ENCODE peak calls at places on chromosomes 11 and 22, in nine cellular contexts. Y is SJSA1; K is GM23248; N is heart left ventricle; F is CD8-positive, alpha-beta memory T cell; T is substantia nigra; W is colonic mucosa; V is brain microvascular endothelial cell; X is A549. L is an unnamed sample.

GRCh38 chr11:90434858-90435257 is 212.0 kb upstream of the CHORDC1 start:
- DNase-seq in Y (no peak), K (no peak), N (no peak), F (no peak), T (no peak), W (no peak), V (peak), X (no peak), L (no peak)

GRCh38 chr22:27130949-27131745 is 473.8 kb downstream of the MIAT start:
- DNase-seq in Y (no peak), K (peak), N (no peak), F (no peak), T (no peak), W (no peak), V (no peak), X (no peak), L (no peak)

GRCh38 chr22:42202669-42203068 is 67.8 kb downstream of the TCF20 start:
- DNase-seq in Y (no peak), K (no peak), N (no peak), F (no peak), T (no peak), W (no peak), V (peak), X (no peak), L (no peak)

GRCh38 chr11:38791346-38791961 is 2193.4 kb upstream of the RAG2 start:
- DNase-seq in Y (peak), K (peak), N (no peak), F (no peak), T (no peak), W (peak), V (peak), X (peak), L (peak)

GRCh38 chr11:25423436-25424184 is 908.3 kb upstream of the ANO3 start:
- DNase-seq in Y (no peak), K (peak), N (no peak), F (no peak), T (no peak), W (no peak), V (peak), X (no peak), L (no peak)

GRCh38 chr11:17036666-17037658 is 22.7 kb upstream of the PLEKHA7 start:
- DNase-seq in Y (no peak), K (no peak), N (no peak), F (no peak), T (no peak), W (peak), V (no peak), X (no peak), L (no peak)

GRCh38 chr11:45043755-45044475 is 93.2 kb upstream of the TP53I11 start:
- DNase-seq in Y (no peak), K (no peak), N (no peak), F (no peak), T (no peak), W (no peak), V (no peak), X (no peak), L (no peak)

GRCh38 chr11:113189909-113190667 is 124.3 kb upstream of the TTC12 start:
- DNase-seq in Y (peak), K (peak), N (peak), F (no peak), T (no peak), W (no peak), V (peak), X (peak), L (no peak)

GRCh38 chr11:63520606-63521170 is 14.8 kb downstream of the LGALS12 start:
- DNase-seq in Y (no peak), K (peak), N (no peak), F (no peak), T (no peak), W (no peak), V (no peak), X (no peak), L (no peak)

GRCh38 chr11:122601131-122602125 is 54.1 kb upstream of the UBASH3B start:
- DNase-seq in Y (peak), K (peak), N (no peak), F (no peak), T (no peak), W (no peak), V (peak), X (peak), L (no peak)

GRCh38 chr22:20436309-20437252 is 1.0 kb downstream of the SCARF2 start:
- DNase-seq in Y (peak), K (peak), N (peak), F (no peak), T (no peak), W (no peak), V (no peak), X (no peak), L (no peak)

GRCh38 chr11:37770145-37770544 is 1172.1 kb upstream of the RAG2 start:
- DNase-seq in Y (no peak), K (no peak), N (no peak), F (no peak), T (no peak), W (no peak), V (no peak), X (no peak), L (no peak)

GRCh38 chr22:44574057-44574456 is 76.0 kb upstream of the RTL6 start:
- DNase-seq in Y (peak), K (peak), N (peak), F (no peak), T (no peak), W (no peak), V (no peak), X (peak), L (no peak)

GRCh38 chr22:45039206-45039605 is 29.4 kb upstream of the PHF21B start:
- DNase-seq in Y (no peak), K (no peak), N (no peak), F (no peak), T (no peak), W (no peak), V (no peak), X (no peak), L (no peak)

GRCh38 chr11:133966924-133967598 is 10.3 kb upstream of the IGSF9B start:
- DNase-seq in Y (no peak), K (peak), N (peak), F (peak), T (peak), W (peak), V (no peak), X (peak), L (peak)

GRCh38 chr11:19244084-19244483 is 3.3 kb upstream of the E2F8 start:
- DNase-seq in Y (no peak), K (peak), N (no peak), F (no peak), T (no peak), W (peak), V (no peak), X (no peak), L (no peak)

GRCh38 chr22:39209756-39210155 is 35.0 kb downstream of the PDGFB start:
- DNase-seq in Y (no peak), K (no peak), N (no peak), F (no peak), T (no peak), W (no peak), V (no peak), X (no peak), L (no peak)

GRCh38 chr11:8917157-8917820 is 6.3 kb downstream of the AKIP1 start:
- DNase-seq in Y (peak), K (peak), N (no peak), F (no peak), T (no peak), W (no peak), V (peak), X (no peak), L (no peak)

GRCh38 chr11:75107187-75107586 is 10.5 kb upstream of the OR2AT4 start:
- DNase-seq in Y (no peak), K (peak), N (no peak), F (no peak), T (no peak), W (no peak), V (peak), X (no peak), L (no peak)

GRCh38 chr22:17198188-17199130 is 20.8 kb downstream of the ADA2 start:
- DNase-seq in Y (no peak), K (peak), N (peak), F (no peak), T (no peak), W (no peak), V (no peak), X (no peak), L (no peak)

GRCh38 chr11:12271241-12271640 is 106.1 kb upstream of the PARVA start:
- DNase-seq in Y (no peak), K (no peak), N (no peak), F (no peak), T (no peak), W (no peak), V (no peak), X (no peak), L (no peak)

GRCh38 chr11:1005913-1006312 is 30.6 kb downstream of the MUC6 start:
- DNase-seq in Y (no peak), K (no peak), N (peak), F (no peak), T (no peak), W (no peak), V (no peak), X (no peak), L (no peak)

GRCh38 chr11:84922836-84923235 is 704.3 kb downstream of the DLG2 start:
- DNase-seq in Y (no peak), K (peak), N (peak), F (no peak), T (no peak), W (peak), V (no peak), X (no peak), L (peak)

GRCh38 chr11:71447791-71448256 is 369 bp downstream of the DHCR7 start:
- DNase-seq in Y (no peak), K (peak), N (peak), F (no peak), T (no peak), W (peak), V (no peak), X (peak), L (no peak)

GRCh38 chr11:119155733-119156492 is 7.1 kb downstream of the ABCG4 start:
- DNase-seq in Y (peak), K (peak), N (no peak), F (no peak), T (no peak), W (peak), V (no peak), X (peak), L (no peak)

GRCh38 chr11:83971063-83971462 is 684.9 kb upstream of the CCDC90B start:
- DNase-seq in Y (no peak), K (peak), N (no peak), F (no peak), T (no peak), W (no peak), V (no peak), X (no peak), L (no peak)

GRCh38 chr11:78643676-78644056 is 69.0 kb upstream of the NARS2 start:
- DNase-seq in Y (no peak), K (no peak), N (no peak), F (no peak), T (no peak), W (no peak), V (no peak), X (no peak), L (no peak)

GRCh38 chr11:119284344-119285157 is 32.4 kb downstream of the MCAM start:
- DNase-seq in Y (no peak), K (peak), N (no peak), F (peak), T (no peak), W (no peak), V (no peak), X (peak), L (no peak)

GRCh38 chr11:10307022-10307410 is 2.1 kb downstream of the ADM start:
- DNase-seq in Y (no peak), K (no peak), N (no peak), F (no peak), T (no peak), W (no peak), V (no peak), X (peak), L (no peak)

GRCh38 chr11:75271730-75272129 is 31.2 kb downstream of the TPBGL start:
- DNase-seq in Y (no peak), K (no peak), N (peak), F (no peak), T (no peak), W (no peak), V (no peak), X (no peak), L (no peak)

GRCh38 chr11:46826310-46827044 is 19.6 kb downstream of the CKAP5 start:
- DNase-seq in Y (peak), K (peak), N (peak), F (peak), T (peak), W (peak), V (peak), X (peak), L (peak)

GRCh38 chr11:96267001-96267489 is 76.0 kb downstream of the MAML2 start:
- DNase-seq in Y (no peak), K (peak), N (no peak), F (no peak), T (no peak), W (no peak), V (no peak), X (no peak), L (no peak)

GRCh38 chr22:46175631-46176030 is 25.3 kb downstream of the PPARA start:
- DNase-seq in Y (peak), K (peak), N (no peak), F (no peak), T (no peak), W (no peak), V (no peak), X (no peak), L (no peak)

GRCh38 chr11:65492637-65493366 is 6.0 kb upstream of the MALAT1 start:
- DNase-seq in Y (peak), K (peak), N (peak), F (no peak), T (peak), W (peak), V (peak), X (no peak), L (no peak)

DNA sequence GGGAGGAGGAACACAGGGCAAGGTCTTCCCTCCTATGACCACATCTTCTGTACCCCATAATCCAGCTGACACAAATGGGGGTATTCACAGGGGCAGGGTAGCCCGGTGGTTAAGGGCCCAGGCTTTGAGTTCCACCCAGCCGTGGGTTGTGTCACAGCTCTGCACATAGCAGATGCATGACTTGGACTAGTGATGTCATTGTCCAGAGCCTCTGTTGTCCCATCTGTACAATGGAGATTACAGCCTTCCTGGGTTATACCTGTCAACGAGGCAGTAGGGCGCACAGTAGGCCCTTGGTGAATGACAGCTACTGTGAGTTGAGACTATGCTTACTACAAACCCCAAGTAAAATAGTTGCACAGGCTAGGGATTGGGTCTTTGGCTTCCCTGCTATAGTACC is 99.3 kb upstream of the CRYBB3 start:
- DNase-seq in Y (no peak), K (no peak), N (no peak), F (no peak), T (no peak), W (no peak), V (no peak), X (no peak), L (no peak)
- H3K27ac ChIP-seq in Y (no peak), K (no peak), N (no peak), F (no peak), T (no peak), W (no peak), V (no peak), X (no peak), L (peak)

DNA sequence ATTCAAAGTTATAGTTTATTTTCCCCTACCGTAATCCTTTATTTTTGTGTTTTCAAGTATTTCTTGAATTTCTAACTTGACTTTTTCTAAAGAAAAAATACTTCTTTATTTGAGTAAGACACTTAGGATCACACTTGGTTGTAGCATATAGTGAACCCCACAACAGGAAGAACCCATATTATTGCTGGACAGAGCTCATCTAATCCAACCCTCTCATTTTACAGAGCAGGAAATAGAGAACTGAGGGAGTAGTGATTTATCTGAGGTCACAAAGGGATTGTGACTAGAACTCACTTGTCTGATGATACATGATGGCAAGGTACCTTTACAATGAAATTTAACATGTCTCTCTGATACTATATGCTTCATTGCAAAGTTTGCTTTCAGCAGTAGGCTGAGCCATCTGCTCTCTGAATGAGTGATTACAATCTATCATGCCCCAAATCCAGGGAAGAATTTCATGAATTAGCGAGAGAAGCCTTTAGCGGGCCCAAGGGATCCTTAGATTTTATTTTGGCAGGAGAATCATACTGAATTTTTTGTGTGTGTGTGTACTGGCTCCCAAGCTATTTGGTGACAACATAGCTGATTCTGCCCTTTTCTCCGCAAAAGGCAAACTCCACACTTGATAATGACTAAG is 9.8 kb downstream of the SLC17A6 start:
- DNase-seq in Y (no peak), K (no peak), N (no peak), F (no peak), T (no peak), W (no peak), V (no peak), X (no peak), L (no peak)
- H3K27ac ChIP-seq in Y (no peak), K (no peak), N (no peak), F (no peak), T (no peak), W (no peak), V (no peak), X (no peak), L (no peak)

DNA sequence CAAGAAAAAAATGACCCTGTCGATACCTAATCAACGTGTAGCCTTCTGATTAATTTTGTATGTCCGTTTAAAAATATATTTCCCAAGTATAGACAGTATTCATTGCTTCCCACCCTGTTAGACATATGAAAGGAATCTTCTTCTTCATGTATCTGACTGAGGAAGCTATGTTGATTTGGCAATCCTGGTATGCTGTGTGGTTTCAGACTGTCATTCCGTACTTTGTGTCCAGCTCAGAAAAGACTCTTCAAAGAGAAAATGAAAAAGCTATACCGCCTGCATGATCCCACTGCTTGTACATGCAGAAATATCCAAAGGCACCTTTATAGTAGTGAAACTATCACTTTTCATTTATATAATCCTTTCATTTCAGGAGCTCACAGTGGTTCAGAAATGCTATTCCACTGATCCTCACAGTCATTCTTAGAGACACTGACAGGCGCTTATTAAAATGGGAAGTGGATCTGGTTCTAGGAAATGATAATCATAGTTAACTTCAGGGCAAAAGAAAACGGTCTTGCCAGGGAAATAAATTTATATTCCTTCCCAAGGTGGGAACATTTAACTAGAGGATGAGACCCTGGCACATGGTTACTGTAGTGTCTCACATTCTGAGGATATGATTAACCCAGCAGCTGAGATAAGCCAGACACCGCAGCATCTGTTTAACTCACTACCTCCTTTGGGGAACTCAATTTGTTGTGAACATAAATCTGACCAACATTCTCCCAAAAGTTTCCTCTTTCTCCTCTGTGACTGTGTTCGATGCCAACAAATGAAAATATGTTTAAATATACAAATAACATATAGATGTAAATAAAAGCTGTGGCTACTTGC is 599.2 kb upstream of the LUZP2 start:
- DNase-seq in Y (peak), K (peak), N (no peak), F (no peak), T (no peak), W (no peak), V (peak), X (no peak), L (no peak)
- H3K27ac ChIP-seq in Y (peak), K (peak), N (no peak), F (no peak), T (no peak), W (no peak), V (peak), X (peak), L (no peak)

DNA sequence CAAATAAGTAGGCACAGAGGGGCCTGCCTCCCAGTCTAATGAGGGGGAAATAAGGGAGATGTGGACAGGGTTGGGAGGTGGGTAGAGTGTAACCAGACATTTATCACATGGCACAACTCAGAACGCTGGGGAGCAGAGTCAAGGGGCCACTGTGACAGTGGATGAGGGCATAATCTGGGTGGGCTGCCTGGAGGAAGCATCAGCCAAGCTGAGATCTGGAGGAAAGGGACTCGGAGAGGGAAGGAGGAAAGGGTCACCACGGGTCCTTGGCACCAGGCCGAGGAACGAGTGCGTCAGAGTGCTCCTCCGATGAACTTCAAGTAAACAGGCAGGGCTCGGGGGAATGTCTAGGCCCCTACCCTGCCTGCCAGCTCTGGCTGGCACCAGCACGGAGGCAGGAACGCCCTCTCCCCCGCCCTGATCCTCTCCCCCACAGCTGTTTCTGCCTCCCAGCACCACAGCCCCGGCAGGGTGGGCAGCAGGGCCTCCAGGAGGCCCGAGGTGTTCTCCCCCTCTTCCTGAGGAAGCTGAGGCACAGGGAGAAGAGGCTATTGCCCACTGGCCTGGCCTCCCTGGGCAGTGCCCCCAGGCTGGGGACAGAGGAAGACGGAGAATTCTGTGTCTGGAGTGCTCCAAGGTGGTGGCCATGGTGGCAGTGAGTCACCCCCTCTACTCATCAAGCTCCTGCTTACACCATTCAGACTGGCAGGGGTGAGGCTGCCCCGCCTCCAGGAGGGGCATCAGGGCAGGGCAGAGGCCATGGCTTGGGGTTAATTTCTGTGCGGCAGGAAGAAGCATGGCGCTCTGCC is 4.2 kb downstream of the ALDH3B1 start:
- DNase-seq in Y (peak), K (peak), N (no peak), F (no peak), T (no peak), W (peak), V (peak), X (peak), L (no peak)
- H3K27ac ChIP-seq in Y (peak), K (peak), N (no peak), F (no peak), T (no peak), W (peak), V (peak), X (peak), L (no peak)